ENCODE peak calls at places on chromosomes 7 and 10, in five cellular contexts. G is HepG2, H is K562, D is SK-N-SH, M is GM12878. U is an unnamed sample.

GRCh38 chr7:83861-84632 is 108.3 kb upstream of the FAM20C start:
- DNase-seq in G (no peak), M (no peak), D (no peak), H (no peak), U (no peak)

GRCh38 chr10:71795248-71795647 is 21.9 kb upstream of the VSIR start:
- DNase-seq in H (peak; percentile 77), G (no peak), D (no peak), M (no peak), U (peak; percentile 39)

GRCh38 chr10:95133016-95133752 is 60.9 kb upstream of the ACSM6 start:
- DNase-seq in M (peak; percentile 45), G (peak; percentile 88), H (peak; percentile 62), D (peak; percentile 41), U (peak; percentile 75)

GRCh38 chr7:12052211-12052610 is 158.9 kb upstream of the TMEM106B start:
- DNase-seq in M (no peak), H (no peak), G (no peak), D (no peak), U (no peak)

GRCh38 chr7:22137466-22137865 is 191.8 kb upstream of the CDCA7L start:
- DNase-seq in H (no peak), D (no peak), G (no peak), M (no peak), U (no peak)

GRCh38 chr10:73876157-73876556 is 1.8 kb upstream of the CAMK2G start:
- DNase-seq in H (no peak), G (no peak), D (no peak), M (no peak), U (no peak)

GRCh38 chr7:1555046-1555812 is 776 bp downstream of the TMEM184A start:
- DNase-seq in M (no peak), G (peak; percentile 88), H (peak; percentile 85), D (peak; percentile 74), U (no peak)

GRCh38 chr10:111455776-111456426 is 379.1 kb downstream of the ADRA2A start:
- DNase-seq in D (no peak), H (no peak), G (no peak), M (no peak), U (no peak)

GRCh38 chr7:27161214-27161720 is 4.1 kb downstream of the HOXA9 start:
- DNase-seq in D (no peak), G (no peak), H (peak; percentile 33), M (no peak), U (no peak)

GRCh38 chr7:50552921-50553320 is 12.3 kb downstream of the DDC start:
- DNase-seq in M (no peak), D (no peak), G (peak; percentile 14), H (no peak), U (no peak)

GRCh38 chr7:93284908-93285307 is 52.7 kb downstream of the VPS50 start:
- DNase-seq in M (no peak), G (no peak), D (no peak), H (no peak), U (no peak)

GRCh38 chr7:106683941-106684340 is 23.0 kb upstream of the CCDC71L start:
- DNase-seq in H (no peak), D (no peak), M (no peak), G (no peak), U (no peak)

GRCh38 chr10:91551856-91552255 is 81.0 kb downstream of the PPP1R3C start:
- DNase-seq in H (peak; percentile 33), G (peak; percentile 50), D (peak; percentile 55), M (no peak), U (peak; percentile 60)

GRCh38 chr7:69893915-69894314 is 295.6 kb downstream of the AUTS2 start:
- DNase-seq in H (no peak), D (peak; percentile 51), M (no peak), G (no peak), U (no peak)

GRCh38 chr7:140778975-140779374 is 82.5 kb downstream of the NDUFB2 start:
- DNase-seq in H (no peak), M (no peak), D (no peak), G (no peak), U (no peak)
- TF ChIP-seq FOXM1 in H (no peak), M (no peak), D (no peak), G (no peak), U (no peak)

GRCh38 chr7:2823124-2823523 is 21.0 kb downstream of the GNA12 start:
- DNase-seq in M (no peak), H (no peak), G (no peak), D (no peak), U (no peak)

GRCh38 chr7:2821161-2821841 is 22.8 kb downstream of the GNA12 start:
- DNase-seq in G (no peak), D (peak; percentile 65), H (no peak), M (peak; percentile 53), U (peak; percentile 39)

GRCh38 chr7:2819954-2820397 is 24.1 kb downstream of the GNA12 start:
- DNase-seq in G (no peak), H (no peak), D (no peak), M (no peak), U (no peak)

GRCh38 chr7:2820508-2820934 is 23.6 kb downstream of the GNA12 start:
- DNase-seq in M (no peak), H (no peak), G (peak; percentile 89), D (no peak), U (no peak)

GRCh38 chr7:2821842-2822507 is 22.1 kb downstream of the GNA12 start:
- DNase-seq in H (no peak), G (no peak), M (no peak), D (no peak), U (no peak)
- TF ChIP-seq FOXM1 in H (no peak), G (no peak), M (no peak), D (no peak), U (no peak)

GRCh38 chr10:33052915-33053810 is 95.1 kb upstream of the ITGB1 start:
- DNase-seq in M (no peak), H (no peak), D (no peak), G (no peak), U (no peak)

GRCh38 chr10:33056828-33057227 is 98.8 kb upstream of the ITGB1 start:
- DNase-seq in G (no peak), H (no peak), D (no peak), M (no peak), U (no peak)

GRCh38 chr10:33052476-33052875 is 94.4 kb upstream of the ITGB1 start:
- DNase-seq in D (no peak), G (no peak), H (no peak), M (no peak), U (no peak)

GRCh38 chr10:33057620-33058019 is 99.6 kb upstream of the ITGB1 start:
- DNase-seq in H (no peak), M (no peak), D (no peak), G (no peak), U (no peak)

DNA sequence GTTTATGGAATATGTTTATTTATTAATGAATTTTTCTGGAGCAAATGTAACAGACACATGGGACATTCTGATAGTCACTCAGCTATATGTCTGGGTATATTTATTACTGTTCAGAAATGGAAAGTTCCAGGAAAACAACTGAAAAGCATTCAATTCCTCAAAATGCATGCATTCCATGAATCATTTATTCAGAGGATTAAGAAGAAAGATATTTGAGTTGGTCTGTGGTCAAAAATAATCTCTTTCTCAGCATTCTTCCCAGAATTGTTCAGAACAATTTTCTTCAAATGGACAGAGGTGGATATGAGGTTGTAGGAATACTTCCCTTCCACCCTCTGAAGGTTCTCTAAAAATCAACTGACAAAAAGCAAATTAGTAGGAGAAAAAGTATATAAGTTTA is 97.6 kb upstream of the ITGB1 start:
- DNase-seq in M (no peak), H (no peak), D (no peak), G (no peak), U (no peak)
- TF ChIP-seq FOXM1 in M (no peak), H (no peak), D (no peak), G (no peak), U (no peak)

GRCh38 chr7:68697821-68698280 is 900.4 kb upstream of the AUTS2 start:
- DNase-seq in H (no peak), G (no peak), M (no peak), D (peak; percentile 71), U (no peak)
- TF ChIP-seq FOXM1 in H (no peak), G (no peak), M (no peak), D (no peak), U (no peak)

U was measured in HEK293T.